ENCODE peak calls at places on chromosomes 7 and 10, in five cellular contexts. I is AG09309, X is HFFc6, N is suprapubic skin, V is BJ. H is an unnamed sample.

GRCh38 chr7:44639701-44640321 is 33.4 kb downstream of the OGDH start:
- DNase-seq in I (peak), X (peak), N (peak), V (peak), H (no peak)

GRCh38 chr7:45178241-45179225 is 20.9 kb downstream of the RAMP3 start:
- DNase-seq in I (no peak), X (no peak), N (peak), V (no peak), H (peak)

GRCh38 chr10:93060887-93061593 is 442 bp downstream of the CYP26C1 start:
- DNase-seq in I (no peak), X (no peak), N (no peak), V (no peak), H (no peak)

GRCh38 chr10:110893559-110894179 is 21.9 kb downstream of the PDCD4 start:
- DNase-seq in I (no peak), X (peak), N (no peak), V (no peak), H (no peak)

GRCh38 chr7:156950381-156950858 is 908 bp downstream of the NOM1 start:
- DNase-seq in I (no peak), X (peak), N (no peak), V (no peak), H (no peak)

GRCh38 chr10:44352316-44353127 is 32.4 kb downstream of the CXCL12 start:
- DNase-seq in I (no peak), X (peak), N (peak), V (no peak), H (no peak)

GRCh38 chr7:95324396-95324795 is at the start of gene PON1:
- DNase-seq in I (no peak), X (no peak), N (no peak), V (no peak), H (no peak)

GRCh38 chr10:7303067-7303629 is 107.7 kb downstream of the SFMBT2 start:
- DNase-seq in I (no peak), X (no peak), N (no peak), V (no peak), H (no peak)

DNA sequence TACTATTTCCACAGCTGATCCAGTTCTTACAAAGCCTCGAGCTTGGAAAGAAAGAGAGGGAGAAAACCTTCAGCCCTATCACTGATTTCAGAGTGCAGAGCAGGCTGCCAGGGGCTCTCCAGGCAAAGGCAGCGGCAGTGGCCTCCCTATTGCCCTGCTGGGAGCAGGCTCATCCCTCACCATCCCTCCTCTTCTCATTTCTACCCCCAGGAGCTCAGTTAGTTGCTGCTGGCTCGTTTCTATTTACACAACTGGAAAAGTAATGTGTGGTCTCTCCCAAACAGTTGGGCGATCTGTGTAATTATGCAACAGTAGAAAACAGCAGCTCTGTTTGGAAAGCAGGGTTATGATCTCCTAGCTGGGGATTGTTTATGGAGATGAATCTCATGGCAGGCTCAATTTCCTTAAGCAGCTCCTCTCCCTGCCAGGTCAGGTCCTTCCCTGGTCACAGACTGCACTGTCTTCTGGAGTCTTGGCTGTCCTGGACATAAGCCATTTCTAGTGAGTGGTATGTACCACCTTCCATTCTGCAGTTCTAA is 28.7 kb upstream of the TNS3 start:
- DNase-seq in I (peak), X (peak), N (no peak), V (peak), H (no peak)
- TF ChIP-seq CTCF in I (peak), X (no peak), N (no peak), V (peak), H (no peak)

GRCh38 chr10:14560794-14561765 is 213.6 kb downstream of the FAM107B start:
- DNase-seq in I (no peak), X (no peak), N (no peak), V (no peak), H (no peak)

GRCh38 chr10:14562615-14563214 is 212.0 kb downstream of the FAM107B start:
- DNase-seq in I (no peak), X (no peak), N (no peak), V (no peak), H (no peak)

GRCh38 chr10:14563359-14563758 is 211.3 kb downstream of the FAM107B start:
- DNase-seq in I (no peak), X (no peak), N (no peak), V (no peak), H (no peak)

GRCh38 chr10:14560274-14560673 is 214.4 kb downstream of the FAM107B start:
- DNase-seq in I (no peak), X (peak), N (no peak), V (no peak), H (peak)

DNA sequence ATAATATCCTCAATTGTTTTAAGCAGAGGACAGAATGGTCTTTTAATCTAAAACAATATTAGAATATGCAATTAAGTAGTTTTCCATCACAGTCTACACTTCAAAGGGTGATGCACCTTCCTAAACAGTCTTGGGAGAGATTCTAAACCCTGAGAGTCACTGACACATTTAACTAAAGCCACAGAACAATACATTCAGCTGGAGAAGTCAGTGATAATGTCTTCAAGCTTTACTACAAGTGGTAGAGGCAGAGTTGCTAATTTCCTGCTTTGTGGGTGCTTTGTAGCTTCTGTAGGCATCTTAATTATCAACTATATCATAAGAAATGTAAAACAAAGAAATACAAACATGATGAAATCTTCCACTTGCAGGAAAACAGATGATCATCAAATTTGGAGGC is 212.5 kb downstream of the FAM107B start:
- DNase-seq in I (no peak), X (no peak), N (no peak), V (no peak), H (no peak)
- TF ChIP-seq CTCF in I (no peak), X (peak), N (no peak), V (no peak), H (no peak)

GRCh38 chr7:138243430-138243829 is 167.2 kb downstream of the AKR1D1 start:
- DNase-seq in I (no peak), X (no peak), N (no peak), V (no peak), H (no peak)
- TF ChIP-seq CTCF in I (no peak), X (no peak), N (no peak), V (no peak), H (no peak)

GRCh38 chr10:88689366-88689765 is 16.7 kb upstream of the LIPK start:
- DNase-seq in I (no peak), X (no peak), N (no peak), V (no peak), H (no peak)

GRCh38 chr10:88687853-88688467 is 18.1 kb upstream of the LIPK start:
- DNase-seq in I (no peak), X (peak), N (no peak), V (no peak), H (no peak)

GRCh38 chr10:88693392-88694020 is 12.5 kb upstream of the LIPK start:
- DNase-seq in I (no peak), X (no peak), N (no peak), V (no peak), H (no peak)
- TF ChIP-seq CTCF in I (peak), X (peak), N (no peak), V (peak), H (peak)

GRCh38 chr7:121328508-121329459 is at the start of gene WNT16:
- DNase-seq in I (no peak), X (no peak), N (no peak), V (no peak), H (no peak)

GRCh38 chr7:121327671-121328070 is 1.1 kb upstream of the WNT16 start:
- DNase-seq in I (no peak), X (no peak), N (no peak), V (no peak), H (no peak)

GRCh38 chr7:121330053-121330833 is 1.4 kb downstream of the WNT16 start:
- DNase-seq in I (no peak), X (no peak), N (no peak), V (no peak), H (no peak)

GRCh38 chr7:121331048-121331447 is 2.2 kb downstream of the WNT16 start:
- DNase-seq in I (no peak), X (no peak), N (no peak), V (no peak), H (no peak)

GRCh38 chr7:121329460-121330052 is 756 bp downstream of the WNT16 start:
- DNase-seq in I (no peak), X (no peak), N (no peak), V (no peak), H (no peak)
- TF ChIP-seq CTCF in I (no peak), X (no peak), N (no peak), V (peak), H (no peak)

DNA sequence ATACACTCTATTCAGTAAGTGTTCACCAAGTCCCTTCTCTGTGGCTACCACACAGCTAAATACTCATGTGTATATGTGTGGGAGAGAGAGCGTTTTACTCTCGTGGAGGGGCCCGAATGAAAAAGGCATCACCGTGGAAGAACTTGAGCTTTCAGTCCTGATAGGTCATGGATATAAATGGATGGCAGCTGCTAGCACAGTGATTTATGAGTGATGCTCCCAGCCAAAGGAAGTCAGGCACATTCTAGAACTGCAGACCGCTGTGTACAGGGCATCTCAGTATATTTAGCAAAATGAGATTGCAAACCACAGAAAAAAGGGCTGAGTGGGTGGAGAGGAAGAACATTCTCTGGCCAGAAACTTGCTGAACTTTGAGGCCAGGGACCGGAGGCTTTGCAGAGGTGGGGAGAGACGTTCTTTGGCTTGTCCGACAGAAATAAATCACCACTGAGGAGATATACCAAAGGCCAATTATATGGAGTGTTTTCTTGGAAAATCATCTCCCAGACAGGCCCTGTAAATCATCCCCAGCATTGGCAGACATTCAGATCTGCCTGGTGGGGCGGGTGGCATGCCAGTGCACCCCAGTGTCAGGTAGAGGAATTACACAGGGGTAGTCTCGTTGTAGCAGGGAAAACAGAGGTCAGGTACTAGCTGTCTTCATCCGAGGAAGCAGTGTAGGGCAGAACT is 655.3 kb downstream of the LRMDA start:
- DNase-seq in I (peak), X (peak), N (no peak), V (no peak), H (no peak)
- TF ChIP-seq CTCF in I (peak), X (peak), N (peak), V (peak), H (no peak)

GRCh38 chr7:154835924-154836529 is 166.9 kb downstream of the PAXIP1 start:
- DNase-seq in I (no peak), X (no peak), N (no peak), V (no peak), H (no peak)

GRCh38 chr7:154837622-154838021 is 165.3 kb downstream of the PAXIP1 start:
- DNase-seq in I (no peak), X (no peak), N (no peak), V (no peak), H (no peak)

GRCh38 chr7:154833839-154834238 is 169.1 kb downstream of the PAXIP1 start:
- DNase-seq in I (no peak), X (no peak), N (no peak), V (no peak), H (no peak)

GRCh38 chr7:154837087-154837486 is 165.8 kb downstream of the PAXIP1 start:
- DNase-seq in I (no peak), X (no peak), N (no peak), V (no peak), H (no peak)

GRCh38 chr7:154832557-154833138 is 170.3 kb downstream of the PAXIP1 start:
- DNase-seq in I (no peak), X (no peak), N (no peak), V (no peak), H (no peak)
- TF ChIP-seq CTCF in I (no peak), X (no peak), N (no peak), V (no peak), H (no peak)

DNA sequence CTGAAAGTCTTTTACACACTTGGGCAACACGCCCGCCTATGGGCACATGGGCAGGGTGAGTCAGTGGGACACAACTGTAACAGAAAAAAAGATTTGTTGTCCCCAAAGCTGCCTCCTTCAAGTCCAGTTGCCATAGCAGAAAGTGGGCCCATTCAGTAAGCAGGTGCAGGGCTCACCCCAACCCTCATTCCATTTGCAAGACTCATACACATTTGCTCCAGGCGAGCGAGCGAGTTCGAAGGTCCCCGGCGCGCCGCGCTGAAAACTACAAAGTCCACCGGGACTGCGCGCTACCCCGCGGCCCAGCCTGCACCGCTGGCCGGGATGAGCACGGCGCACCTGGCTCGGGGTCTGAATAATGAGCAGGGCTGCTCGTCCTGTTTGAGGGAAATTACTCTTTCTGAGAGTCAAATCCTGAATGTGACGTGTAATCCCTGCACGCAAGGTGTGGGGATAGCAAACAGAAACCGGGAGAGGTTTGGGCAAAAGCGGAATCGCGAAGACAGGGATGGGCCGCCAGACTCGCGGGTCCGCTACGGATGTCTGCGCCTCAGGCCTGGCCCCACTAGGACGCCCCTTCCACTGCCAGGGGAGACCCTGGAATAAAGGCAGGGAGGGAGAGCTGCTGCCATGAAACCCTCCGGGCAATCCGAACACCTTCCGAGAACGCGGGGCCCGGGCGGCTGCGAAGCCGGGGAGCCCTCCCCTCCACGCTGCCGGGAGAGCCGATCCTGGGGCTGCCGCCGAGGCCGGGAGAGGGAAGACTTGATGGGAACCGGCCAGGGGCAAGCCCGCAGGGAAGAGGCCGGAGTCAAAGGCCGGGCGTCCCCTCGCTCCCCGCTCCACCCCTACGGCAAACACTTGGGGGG is 982 bp downstream of the COBL start:
- DNase-seq in I (no peak), X (no peak), N (no peak), V (no peak), H (no peak)
- TF ChIP-seq CTCF in I (no peak), X (no peak), N (no peak), V (no peak), H (no peak)

GRCh38 chr10:35613597-35614226 is 8.6 kb downstream of the GJD4 start:
- DNase-seq in I (no peak), X (peak), N (no peak), V (no peak), H (no peak)
- TF ChIP-seq CTCF in I (peak), X (peak), N (no peak), V (peak), H (no peak)